ENCODE peak calls at places on chromosomes 4 and X, in seven cellular contexts. F is neural crest cell, C is cardiac muscle cell, U is BJ, E is K562, Y is GM12865, X is psoas muscle. J is an unnamed sample.

GRCh38 chr4:83231620-83232056 is 53.0 kb downstream of the COQ2 start:
- DNase-seq in X (no peak), Y (peak; percentile 82), C (peak; percentile 28), E (no peak), F (no peak), U (no peak), J (no peak)

GRCh38 chr4:164531336-164531735 is 222.6 kb upstream of the SMIM31 start:
- DNase-seq in C (no peak), E (no peak), Y (no peak), U (no peak), F (no peak), X (no peak), J (no peak)

GRCh38 chr4:14620567-14621138 is 381.6 kb upstream of the CPEB2 start:
- DNase-seq in U (no peak), C (no peak), Y (no peak), E (no peak), F (no peak), X (no peak), J (no peak)

GRCh38 chr4:185573651-185574199 is 38.4 kb upstream of the PDLIM3 start:
- DNase-seq in E (no peak), Y (no peak), F (no peak), U (no peak), C (peak; percentile 84), X (peak; percentile 52), J (no peak)

GRCh38 chr4:27888523-27888922 is 1027.9 kb downstream of the STIM2 start:
- DNase-seq in U (no peak), Y (no peak), E (no peak), X (no peak), F (no peak), C (no peak), J (no peak)

GRCh38 chr4:73185903-73186302 is 72.7 kb downstream of the ANKRD17 start:
- DNase-seq in Y (no peak), F (no peak), X (no peak), E (no peak), U (no peak), C (no peak), J (no peak)

GRCh38 chrX:79524642-79525041 is 157.5 kb upstream of the ITM2A start:
- DNase-seq in C (no peak), F (no peak), E (no peak), X (no peak), Y (peak; percentile 24), U (no peak), J (no peak)

GRCh38 chr4:7767526-7767925 is 172.1 kb downstream of the AFAP1 start:
- DNase-seq in F (no peak), E (no peak), Y (no peak), C (no peak), X (no peak), U (no peak), J (peak; percentile 10)

GRCh38 chr4:182695842-182696241 is 221.3 kb downstream of the DCTD start:
- DNase-seq in F (no peak), Y (no peak), X (no peak), E (no peak), U (no peak), C (no peak), J (no peak)

GRCh38 chr4:138492178-138492577 is 250.0 kb upstream of the SLC7A11 start:
- DNase-seq in C (no peak), E (no peak), X (no peak), F (no peak), Y (no peak), U (no peak), J (no peak)

GRCh38 chrX:116232833-116233232 is 62.3 kb downstream of the AGTR2 start:
- DNase-seq in U (no peak), F (no peak), Y (no peak), E (no peak), C (peak; percentile 81), X (no peak), J (no peak)

GRCh38 chr4:101651778-101652177 is 138.8 kb upstream of the BANK1 start:
- DNase-seq in U (no peak), X (peak; percentile 20), Y (no peak), F (no peak), C (no peak), E (no peak), J (no peak)

GRCh38 chr4:4379540-4380087 is 7.3 kb upstream of the NSG1 start:
- DNase-seq in Y (no peak), U (no peak), C (no peak), X (no peak), F (no peak), E (no peak), J (no peak)

GRCh38 chr4:189002475-189002874 is 863.2 kb downstream of the TRIML1 start:
- DNase-seq in X (no peak), F (no peak), U (no peak), Y (no peak), E (no peak), C (no peak), J (no peak)

GRCh38 chrX:108139303-108139702 is 47.7 kb downstream of the ATG4A start:
- DNase-seq in X (no peak), E (peak; percentile 28), C (no peak), F (no peak), U (no peak), Y (peak; percentile 7), J (no peak)
- TF ChIP-seq CTCF in X (peak; percentile 47), E (peak; percentile 64), C (peak; percentile 60), F (peak; percentile 55), U (peak; percentile 54), Y (peak; percentile 30), J (peak; percentile 33)

GRCh38 chr4:152385551-152385950 is 150.3 kb downstream of the FBXW7 start:
- DNase-seq in Y (no peak), C (peak; percentile 24), U (no peak), F (no peak), X (no peak), E (no peak), J (no peak)

GRCh38 chr4:152390216-152390615 is 145.7 kb downstream of the FBXW7 start:
- DNase-seq in X (no peak), F (no peak), Y (no peak), E (no peak), U (no peak), C (no peak), J (no peak)

GRCh38 chr4:152394786-152395185 is 141.1 kb downstream of the FBXW7 start:
- DNase-seq in U (no peak), Y (no peak), X (no peak), E (no peak), C (no peak), F (no peak), J (no peak)

GRCh38 chr4:152392079-152392478 is 143.8 kb downstream of the FBXW7 start:
- DNase-seq in Y (no peak), X (no peak), U (no peak), E (no peak), F (no peak), C (no peak), J (no peak)

GRCh38 chr4:152389359-152389758 is 146.5 kb downstream of the FBXW7 start:
- DNase-seq in C (no peak), Y (no peak), E (no peak), X (no peak), F (no peak), U (no peak), J (no peak)
- TF ChIP-seq CTCF in C (no peak), Y (no peak), E (no peak), X (no peak), F (no peak), U (no peak), J (no peak)

GRCh38 chrX:114619874-114620273 is 36.0 kb downstream of the HTR2C start:
- DNase-seq in F (peak; percentile 9), C (peak; percentile 5), Y (peak; percentile 1), U (no peak), E (peak; percentile 20), X (no peak), J (no peak)
- TF ChIP-seq CTCF in F (peak; percentile 68), C (peak; percentile 48), Y (peak; percentile 26), U (peak; percentile 33), E (peak; percentile 39), X (peak; percentile 23), J (peak; percentile 65)

GRCh38 chrX:105973387-105973739 is 65.2 kb downstream of the SERPINA7 start:
- DNase-seq in Y (no peak), X (no peak), E (no peak), C (no peak), U (no peak), F (no peak), J (no peak)

GRCh38 chrX:105972690-105973386 is 65.7 kb downstream of the SERPINA7 start:
- DNase-seq in X (no peak), F (no peak), C (no peak), Y (no peak), U (no peak), E (no peak), J (no peak)

GRCh38 chrX:105969487-105969886 is 69.0 kb downstream of the SERPINA7 start:
- DNase-seq in E (no peak), Y (no peak), X (no peak), U (no peak), C (no peak), F (no peak), J (no peak)

DNA sequence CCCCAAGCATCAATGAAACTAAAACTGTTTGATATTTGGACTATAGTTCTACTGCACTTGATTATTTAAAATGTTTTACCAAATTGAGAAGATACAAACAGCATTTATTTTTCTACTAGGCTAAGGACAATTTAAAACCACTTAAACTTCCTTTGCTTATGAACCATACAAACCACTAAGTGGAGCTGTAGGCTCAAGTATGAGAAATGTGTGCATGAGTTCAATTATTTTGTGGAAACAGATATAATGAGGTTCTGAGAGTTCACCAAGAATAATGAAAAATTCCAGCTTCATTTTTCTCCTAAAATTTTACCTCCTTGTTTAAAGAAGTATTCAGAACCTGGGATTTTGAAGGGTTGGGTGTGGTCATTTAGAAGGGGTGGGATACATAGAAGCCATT is 63.1 kb downstream of the SERPINA7 start:
- DNase-seq in F (no peak), C (peak; percentile 48), U (no peak), Y (no peak), X (no peak), E (no peak), J (no peak)
- TF ChIP-seq CTCF in F (peak; percentile 55), C (peak; percentile 24), U (no peak), Y (no peak), X (no peak), E (no peak), J (no peak)

GRCh38 chr4:169530048-169530447 is 82.3 kb downstream of the NEK1 start:
- DNase-seq in Y (no peak), X (no peak), F (no peak), C (no peak), E (no peak), U (no peak), J (no peak)
- TF ChIP-seq CTCF in Y (no peak), X (no peak), F (no peak), C (no peak), E (no peak), U (no peak), J (no peak)

DNA sequence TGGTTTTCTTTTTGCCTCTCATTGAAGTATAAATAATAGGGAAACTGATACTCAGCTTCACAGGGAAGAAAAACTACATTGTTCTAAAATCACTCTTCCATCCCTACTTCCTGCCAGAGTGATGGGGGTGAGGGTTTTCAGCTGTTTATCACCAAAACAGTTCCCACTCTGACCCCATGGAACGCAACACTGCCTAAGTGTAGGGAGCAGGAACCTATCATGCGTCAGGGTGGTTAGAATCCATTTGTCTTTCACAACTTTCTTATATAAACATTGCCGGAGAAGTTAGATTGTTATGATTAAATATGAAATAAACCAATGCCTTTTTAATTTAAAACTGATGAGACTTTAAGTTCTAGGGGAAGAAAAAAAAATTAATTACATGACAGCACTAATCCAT is 15.8 kb upstream of the MPC1L start:
- DNase-seq in U (no peak), C (peak; percentile 9), X (no peak), E (no peak), Y (no peak), F (no peak), J (no peak)
- TF ChIP-seq CTCF in U (no peak), C (no peak), X (no peak), E (no peak), Y (no peak), F (no peak), J (no peak)

GRCh38 chr4:39638358-39639239 is at the start of gene SMIM14:
- DNase-seq in U (peak; percentile 90), E (peak; percentile 98), F (peak; percentile 97), Y (peak; percentile 95), X (peak; percentile 99), C (peak; percentile 100), J (peak; percentile 96)
- TF ChIP-seq CTCF in U (no peak), E (no peak), F (no peak), Y (no peak), X (peak; percentile 12), C (no peak), J (no peak)

J was measured in CD14-positive monocyte.